ENCODE peak calls at places on chromosomes 4 and X, in nine cellular contexts. O, N, P, C, L, W, Z, V and U are unnamed samples.

GRCh38 chr4:177041356-177041755 is 248.6 kb upstream of the VEGFC start:
- DNase-seq in Z (no peak), V (no peak), W (no peak), C (no peak), L (no peak), P (no peak), N (no peak), O (no peak), U (no peak)

GRCh38 chr4:98283219-98284199 is 22.3 kb downstream of the RAP1GDS1 start:
- DNase-seq in L (no peak), O (no peak), P (no peak), W (no peak), V (no peak), C (no peak), N (peak; percentile 17), Z (no peak), U (no peak)

GRCh38 chr4:147479817-147480216 is 1.1 kb upstream of the EDNRA start:
- DNase-seq in O (no peak), C (no peak), L (no peak), W (no peak), N (no peak), P (no peak), V (no peak), Z (peak; percentile 79), U (no peak)

GRCh38 chr4:2785613-2786012 is 7.3 kb upstream of the SH3BP2 start:
- DNase-seq in O (no peak), C (no peak), P (no peak), V (no peak), L (no peak), Z (peak; percentile 27), W (no peak), N (no peak), U (no peak)

GRCh38 chr4:86011117-86011516 is 348.7 kb downstream of the MAPK10 start:
- DNase-seq in C (no peak), L (peak; percentile 26), O (no peak), Z (no peak), W (no peak), N (peak; percentile 46), V (peak; percentile 50), P (no peak), U (no peak)

GRCh38 chr4:26176621-26177121 is 144.1 kb upstream of the RBPJ start:
- DNase-seq in C (no peak), Z (no peak), P (no peak), L (no peak), V (peak; percentile 22), W (no peak), O (peak; percentile 61), N (peak; percentile 62), U (no peak)

GRCh38 chrX:37454537-37455285 is 105.5 kb downstream of the PRRG1 start:
- DNase-seq in V (no peak), W (peak; percentile 23), C (no peak), O (no peak), L (no peak), N (peak; percentile 77), Z (no peak), P (peak; percentile 25), U (no peak)

GRCh38 chr4:173014113-173014558 is 154.5 kb upstream of the GALNT7 start:
- DNase-seq in N (peak; percentile 78), L (no peak), W (no peak), Z (no peak), V (no peak), P (peak; percentile 38), C (no peak), O (peak; percentile 80), U (peak; percentile 23)

GRCh38 chr4:67892905-67893304 is 9.1 kb upstream of the TMPRSS11D start:
- DNase-seq in V (no peak), W (no peak), Z (no peak), N (peak; percentile 24), L (no peak), C (no peak), P (no peak), O (no peak), U (no peak)

GRCh38 chr4:35250771-35251170 is 993.5 kb downstream of the ARAP2 start:
- DNase-seq in W (no peak), O (no peak), N (peak; percentile 69), V (no peak), Z (no peak), P (peak; percentile 7), L (no peak), C (no peak), U (no peak)

GRCh38 chrX:108415891-108416290 is 22.3 kb downstream of the COL4A6 start:
- DNase-seq in C (no peak), Z (no peak), L (no peak), N (no peak), P (no peak), W (no peak), V (no peak), O (no peak), U (no peak)

GRCh38 chr4:1451752-1452122 is 45.5 kb upstream of the NKX1-1 start:
- DNase-seq in W (no peak), P (no peak), Z (no peak), L (no peak), V (no peak), C (no peak), O (no peak), N (no peak), U (no peak)

GRCh38 chr4:8259743-8260430 is 9.7 kb upstream of the HTRA3 start:
- DNase-seq in W (no peak), Z (no peak), C (no peak), O (no peak), N (no peak), L (no peak), P (no peak), V (no peak), U (no peak)

GRCh38 chr4:176547005-176547404 is 227.2 kb downstream of the SPCS3 start:
- DNase-seq in L (no peak), Z (no peak), P (no peak), O (no peak), V (peak; percentile 54), C (no peak), N (peak; percentile 60), W (no peak), U (no peak)

GRCh38 chrX:125131146-125131545 is 188.5 kb upstream of the TEX13C start:
- DNase-seq in N (no peak), P (no peak), V (no peak), C (no peak), W (no peak), L (peak; percentile 37), Z (no peak), O (no peak), U (no peak)

GRCh38 chr4:97548943-97549583 is 594.2 kb downstream of the STPG2 start:
- DNase-seq in C (no peak), V (no peak), N (no peak), W (no peak), L (no peak), O (no peak), Z (no peak), P (no peak), U (no peak)

GRCh38 chr4:11467931-11468330 is 39.2 kb upstream of the HS3ST1 start:
- DNase-seq in L (no peak), P (no peak), W (no peak), C (no peak), Z (no peak), O (no peak), N (no peak), V (no peak), U (no peak)

GRCh38 chr4:106816501-106816900 is 219.6 kb downstream of the DKK2 start:
- DNase-seq in O (no peak), L (no peak), V (no peak), P (no peak), C (no peak), W (no peak), Z (no peak), N (peak; percentile 44), U (no peak)

GRCh38 chr4:7705062-7705461 is 234.6 kb downstream of the AFAP1 start:
- DNase-seq in N (peak; percentile 6), Z (no peak), L (no peak), W (no peak), C (no peak), V (no peak), P (no peak), O (no peak), U (no peak)